ENCODE peak calls at places on chromosomes 3 and 15, in four cellular contexts. B is suprapubic skin, C is aorta, A is endothelial cell of umbilical vein. J is an unnamed sample. For H3K4me1, the result is how much of the 10 kb centered on the place peaks cover.

GRCh38 chr3:38601971-38602550 is 47.4 kb downstream of the SCN5A start:
- DNase-seq in B (no peak), C (peak), A (no peak), J (no peak)

GRCh38 chr15:32750981-32751380 is 33.2 kb downstream of the GREM1 start:
- DNase-seq in B (no peak), C (no peak), A (no peak), J (no peak)

GRCh38 chr3:138781012-138781470 is 53.7 kb downstream of the PIK3CB start:
- DNase-seq in B (no peak), C (no peak), A (no peak), J (no peak)

GRCh38 chr3:23324745-23325144 is 121.6 kb downstream of the UBE2E2 start:
- DNase-seq in B (no peak), C (no peak), A (peak), J (no peak)

GRCh38 chr3:49910409-49911123 is 6.9 kb upstream of the MST1R start:
- DNase-seq in B (no peak), C (no peak), A (no peak), J (no peak)

GRCh38 chr3:47573190-47574172 is 5.2 kb downstream of the CSPG5 start:
- DNase-seq in B (no peak), C (no peak), A (no peak), J (no peak)

GRCh38 chr15:74382004-74382816 is 14.8 kb upstream of the CYP11A1 start:
- DNase-seq in B (peak), C (peak), A (peak), J (peak)

GRCh38 chr3:155744091-155744625 is 713 bp downstream of the PLCH1 start:
- DNase-seq in B (no peak), C (peak), A (no peak), J (no peak)

GRCh38 chr15:52180196-52180835 is 10.9 kb downstream of the GNB5 start:
- DNase-seq in B (no peak), C (no peak), A (no peak), J (no peak)

GRCh38 chr3:122169911-122170310 is 13.6 kb upstream of the CASR start:
- DNase-seq in B (no peak), C (no peak), A (no peak), J (no peak)

GRCh38 chr3:23079976-23080375 is 123.2 kb upstream of the UBE2E2 start:
- DNase-seq in B (no peak), C (no peak), A (no peak), J (no peak)

GRCh38 chr3:19934098-19934566 is at the start of gene EFHB:
- DNase-seq in B (no peak), C (no peak), A (no peak), J (peak)

GRCh38 chr15:67164811-67165652 is 89.4 kb downstream of the AAGAB start:
- DNase-seq in B (no peak), C (peak), A (peak), J (no peak)

GRCh38 chr3:196142674-196142988 is 60.7 kb upstream of the TFRC start:
- DNase-seq in B (no peak), C (no peak), A (no peak), J (no peak)

GRCh38 chr3:153768559-153769469 is 352.4 kb upstream of the ARHGEF26 start:
- DNase-seq in B (peak), C (no peak), A (peak), J (no peak)

GRCh38 chr15:70563561-70564095 is 199.7 kb downstream of the UACA start:
- DNase-seq in B (no peak), C (no peak), A (no peak), J (no peak)

GRCh38 chr15:94119215-94119815 is 112.0 kb upstream of the MCTP2 start:
- DNase-seq in B (peak), C (no peak), A (no peak), J (no peak)

GRCh38 chr15:64622410-64623260 is 152.8 kb downstream of the RBPMS2 start:
- DNase-seq in B (no peak), C (no peak), A (no peak), J (no peak)

GRCh38 chr3:123773681-123774431 is 110.3 kb downstream of the MYLK start:
- DNase-seq in B (peak), C (peak), A (no peak), J (no peak)

GRCh38 chr15:74432271-74432967 is 1.3 kb downstream of the SEMA7A start:
- DNase-seq in B (no peak), C (no peak), A (no peak), J (no peak)

GRCh38 chr3:156704370-156705036 is 30.1 kb downstream of the TIPARP start:
- DNase-seq in B (no peak), C (no peak), A (no peak), J (no peak)

GRCh38 chr3:46449755-46450552 is 14.8 kb downstream of the LTF start:
- DNase-seq in B (no peak), C (no peak), A (no peak), J (no peak)

GRCh38 chr3:117921908-117922456 is 1112.7 kb downstream of the IGSF11 start:
- DNase-seq in B (no peak), C (no peak), A (no peak), J (no peak)

GRCh38 chr15:41465822-41466421 is 27.8 kb upstream of the ITPKA start:
- DNase-seq in B (no peak), C (no peak), A (peak), J (no peak)

GRCh38 chr3:87173071-87173470 is 54.0 kb upstream of the CHMP2B start:
- DNase-seq in B (no peak), C (no peak), A (no peak), J (no peak)

GRCh38 chr15:85137507-85138175 is 156.0 kb downstream of the PDE8A start:
- DNase-seq in B (no peak), C (no peak), A (no peak), J (no peak)

GRCh38 chr3:122955916-122956684 is 71.5 kb downstream of the SEMA5B start:
- DNase-seq in B (no peak), C (no peak), A (no peak), J (no peak)

DNA sequence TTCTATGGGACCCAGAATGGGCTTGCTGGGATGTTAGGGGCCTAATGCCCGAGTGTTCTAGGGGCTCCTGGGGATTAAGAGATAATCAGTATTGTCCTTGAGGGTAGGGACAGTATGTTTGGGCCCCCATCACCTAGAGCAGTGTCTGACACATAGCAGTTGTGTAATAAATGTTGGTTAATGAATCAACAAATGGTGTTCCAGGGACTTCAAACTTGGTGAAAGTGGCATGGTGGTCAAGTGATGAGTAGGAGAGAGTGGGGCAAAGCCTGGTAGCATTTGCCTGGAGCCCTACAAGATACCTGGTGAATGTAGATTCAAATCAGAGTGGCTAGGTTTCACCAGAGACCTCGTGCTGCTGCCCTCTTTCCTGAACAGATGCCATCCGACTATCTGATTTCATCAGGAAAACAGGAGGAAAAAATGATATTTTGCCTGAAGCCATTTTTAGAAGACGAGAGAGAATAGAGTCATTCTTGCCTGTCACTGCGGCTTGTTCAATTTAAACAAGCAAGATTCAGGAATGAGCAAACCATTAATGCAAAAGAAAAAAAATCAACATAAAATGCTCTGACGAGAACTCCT is 117.3 kb downstream of the RPL22L1 start:
- DNase-seq in B (no peak), C (no peak), A (no peak), J (no peak)
- H3K27ac ChIP-seq in B (peak), C (peak), A (peak), J (peak)

GRCh38 chr15:63049747-63050439 is 7.3 kb downstream of the TPM1 start:
- DNase-seq in B (no peak), C (no peak), A (peak), J (no peak)

GRCh38 chr15:63051701-63052066 is 9.1 kb downstream of the TPM1 start:
- DNase-seq in B (no peak), C (no peak), A (no peak), J (no peak)

GRCh38 chr15:63052128-63052826 is 9.7 kb downstream of the TPM1 start:
- DNase-seq in B (no peak), C (no peak), A (no peak), J (no peak)

GRCh38 chr15:63048986-63049665 is 6.6 kb downstream of the TPM1 start:
- DNase-seq in B (peak), C (peak), A (peak), J (peak)

GRCh38 chr15:63050737-63051700 is 8.5 kb downstream of the TPM1 start:
- DNase-seq in B (no peak), C (no peak), A (peak), J (no peak)
- H3K4me1 ChIP-seq in B (half or more), C (under half), A (half or more), J (under half)

DNA sequence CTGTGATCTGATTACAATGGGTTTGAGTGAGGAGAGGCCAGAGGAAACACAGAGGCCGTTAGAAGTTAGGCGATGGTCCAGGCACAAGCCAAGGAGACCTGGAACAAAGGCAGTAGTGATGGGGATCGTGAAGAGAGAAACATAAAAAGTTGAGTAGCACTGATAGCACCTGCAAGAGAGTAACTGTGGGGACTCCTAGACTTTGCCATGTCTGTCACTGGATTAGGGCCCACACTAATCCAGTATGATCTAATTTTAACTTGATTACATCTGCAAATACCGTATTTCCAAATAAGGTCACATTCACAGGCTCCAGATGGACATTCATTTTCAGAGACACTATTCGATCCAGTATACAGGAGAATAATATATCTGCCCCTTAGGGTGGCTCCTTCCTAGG is 144.7 kb downstream of the RAB11A start:
- DNase-seq in B (no peak), C (no peak), A (no peak), J (no peak)
- H3K27ac ChIP-seq in B (no peak), C (no peak), A (no peak), J (no peak)

DNA sequence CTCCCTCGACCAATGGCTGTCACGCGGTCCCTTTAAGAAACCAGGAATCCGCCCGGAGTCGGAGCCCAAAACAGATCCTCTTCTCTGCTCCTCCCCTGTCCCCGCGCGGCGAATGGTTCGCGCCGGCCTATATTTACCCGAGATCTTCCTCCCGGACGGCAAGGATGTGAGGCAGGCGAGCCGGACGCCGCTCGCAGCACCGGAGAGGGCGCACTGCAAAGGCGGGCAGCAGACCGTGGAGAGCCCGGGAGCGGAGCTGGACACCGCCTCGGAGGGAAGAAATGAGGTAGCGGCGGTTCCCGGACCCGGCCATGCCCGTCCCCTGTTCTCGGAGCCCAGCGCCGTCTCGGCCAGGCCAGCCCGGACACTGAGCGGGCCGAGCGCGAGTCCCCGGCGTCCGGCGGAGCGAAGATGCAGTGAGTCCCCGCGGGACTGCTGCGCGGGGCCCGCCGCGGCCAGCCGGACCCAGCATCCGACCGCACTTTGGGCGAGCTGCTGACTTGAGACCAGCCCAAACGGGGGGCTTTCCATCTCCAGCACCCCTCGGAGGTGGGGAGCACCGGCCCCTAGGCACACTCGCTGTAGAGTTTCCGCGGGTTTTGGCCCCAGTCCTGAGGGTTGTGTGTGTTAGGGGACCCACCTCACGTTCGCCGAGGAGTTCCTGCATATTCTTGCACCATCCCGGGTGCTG is at the start of gene FAM43A:
- DNase-seq in B (peak), C (peak), A (peak), J (peak)
- H3K4me1 ChIP-seq in B (half or more), C (under half), A (under half), J (under half)

GRCh38 chr3:31193871-31194270 is 299.4 kb upstream of the GADL1 start:
- DNase-seq in B (no peak), C (no peak), A (no peak), J (no peak)

GRCh38 chr3:31196261-31196660 is 301.8 kb upstream of the GADL1 start:
- DNase-seq in B (no peak), C (no peak), A (no peak), J (no peak)

GRCh38 chr3:31196881-31197364 is 302.5 kb upstream of the GADL1 start:
- DNase-seq in B (no peak), C (peak), A (no peak), J (no peak)

GRCh38 chr3:31198890-31199289 is 304.4 kb upstream of the GADL1 start:
- DNase-seq in B (no peak), C (no peak), A (no peak), J (no peak)

GRCh38 chr3:31197941-31198340 is 303.5 kb upstream of the GADL1 start:
- DNase-seq in B (no peak), C (no peak), A (no peak), J (no peak)
- H3K27ac ChIP-seq in B (peak), C (no peak), A (no peak), J (no peak)

GRCh38 chr3:150342951-150343468 is 65.1 kb upstream of the TSC22D2 start:
- DNase-seq in B (no peak), C (no peak), A (no peak), J (no peak)

GRCh38 chr3:150341893-150342292 is 66.2 kb upstream of the TSC22D2 start:
- DNase-seq in B (no peak), C (no peak), A (no peak), J (no peak)

GRCh38 chr3:150344079-150344478 is 64.0 kb upstream of the TSC22D2 start:
- DNase-seq in B (no peak), C (no peak), A (no peak), J (no peak)

GRCh38 chr3:150346956-150347863 is 60.9 kb upstream of the TSC22D2 start:
- DNase-seq in B (no peak), C (no peak), A (no peak), J (no peak)

GRCh38 chr3:150345021-150345538 is 63.0 kb upstream of the TSC22D2 start:
- DNase-seq in B (no peak), C (no peak), A (no peak), J (peak)
- H3K4me1 ChIP-seq in B (under half), C (under half), A (under half), J (half or more)

GRCh38 chr3:94147039-94147438 is 84.2 kb downstream of the NSUN3 start:
- DNase-seq in B (no peak), C (no peak), A (no peak), J (no peak)
- H3K27ac ChIP-seq in B (no peak), C (no peak), A (no peak), J (no peak)

GRCh38 chr3:172140499-172141391 is 101.4 kb downstream of the FNDC3B start:
- DNase-seq in B (no peak), C (no peak), A (peak), J (peak)
- H3K4me1 ChIP-seq in B (half or more), C (under half), A (half or more), J (half or more)

GRCh38 chr15:37102315-37103021 is 2.1 kb upstream of the MEIS2 start:
- DNase-seq in B (no peak), C (peak), A (peak), J (no peak)

GRCh38 chr15:37098468-37099320 is 1.7 kb downstream of the MEIS2 start:
- DNase-seq in B (peak), C (peak), A (peak), J (no peak)

GRCh38 chr15:37101634-37102314 is 1.4 kb upstream of the MEIS2 start:
- DNase-seq in B (peak), C (peak), A (peak), J (no peak)

GRCh38 chr15:37099321-37100108 is 834 bp downstream of the MEIS2 start:
- DNase-seq in B (no peak), C (no peak), A (peak), J (no peak)

DNA sequence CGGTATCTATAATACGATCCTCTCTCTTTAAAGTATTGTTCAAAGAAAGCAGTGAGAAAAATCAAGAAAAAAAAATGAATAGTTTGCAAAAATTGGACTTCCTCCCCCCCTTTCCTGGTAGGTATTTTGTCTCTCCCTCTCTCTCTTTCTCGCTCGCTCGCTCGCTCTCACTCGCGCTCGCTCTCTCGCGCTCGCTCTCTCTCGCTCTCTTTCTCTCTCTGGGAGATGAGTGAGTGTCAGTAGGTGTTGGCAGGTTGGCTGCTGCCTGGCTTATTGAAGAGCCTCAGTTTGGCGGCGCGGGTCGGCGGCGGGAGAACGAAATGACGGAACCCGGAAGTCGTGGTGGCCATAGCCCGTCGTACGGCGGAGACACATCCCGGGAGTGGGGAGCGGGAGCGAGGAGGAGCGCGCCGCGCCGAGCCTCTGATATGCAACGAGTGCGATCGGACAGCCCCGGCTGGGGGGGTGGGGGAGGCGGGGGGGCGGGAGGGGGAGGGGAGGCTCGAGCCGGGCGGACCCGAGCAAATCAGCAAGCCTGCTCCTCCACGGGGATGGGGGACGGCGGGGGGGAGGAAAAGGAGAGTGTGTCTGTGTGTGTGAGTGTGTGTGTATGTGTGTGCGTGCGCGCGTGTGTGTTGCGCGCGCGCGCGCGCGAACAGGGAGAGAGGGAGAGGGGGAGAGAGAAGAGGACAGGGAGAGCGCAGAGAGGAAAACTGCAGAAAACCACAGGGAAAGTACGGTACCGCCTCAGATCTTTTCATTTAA is at the start of gene MEIS2:
- DNase-seq in B (peak), C (peak), A (peak), J (peak)
- H3K27ac ChIP-seq in B (peak), C (peak), A (peak), J (peak)